ENCODE peak calls at places on chromosome 18, in four cellular contexts. K, H, S and G are unnamed samples. For H3K4me1, the result is how much of the 10 kb centered on the place peaks cover.

GRCh38 chr18:55458456-55459238 is 129.3 kb downstream of the TCF4 start:
- DNase-seq in K (no peak), H (no peak), S (no peak), G (no peak)

GRCh38 chr18:65983750-65984149 is 232.9 kb downstream of the CDH7 start:
- DNase-seq in K (no peak), H (no peak), S (no peak), G (peak)

GRCh38 chr18:43303376-43303775 is 26.1 kb upstream of the SYT4 start:
- DNase-seq in K (no peak), H (no peak), S (no peak), G (no peak)

GRCh38 chr18:24009246-24009645 is 5.3 kb upstream of the TTC39C start:
- DNase-seq in K (no peak), H (no peak), S (no peak), G (no peak)

GRCh38 chr18:61842146-61842545 is 50.7 kb downstream of the RNF152 start:
- DNase-seq in K (no peak), H (no peak), S (no peak), G (peak)

GRCh38 chr18:8260319-8260718 is 348.9 kb upstream of the RAB12 start:
- DNase-seq in K (no peak), H (no peak), S (no peak), G (no peak)

GRCh38 chr18:6741290-6741689 is 11.8 kb downstream of the ARHGAP28 start:
- DNase-seq in K (peak), H (peak), S (no peak), G (no peak)

GRCh38 chr18:7459851-7460774 is 107.0 kb upstream of the PTPRM start:
- DNase-seq in K (no peak), H (no peak), S (no peak), G (no peak)

GRCh38 chr18:53790817-53791216 is 433.7 kb downstream of the MBD2 start:
- DNase-seq in K (no peak), H (no peak), S (no peak), G (no peak)

GRCh38 chr18:44786697-44787096 is 106.0 kb downstream of the SETBP1 start:
- DNase-seq in K (no peak), H (no peak), S (no peak), G (peak)
- H3K4me1 ChIP-seq in K (under half), H (under half), S (under half), G (under half)

GRCh38 chr18:28164772-28165483 is 12.0 kb downstream of the CDH2 start:
- DNase-seq in K (no peak), H (no peak), S (no peak), G (no peak)
- H3K4me1 ChIP-seq in K (under half), H (under half), S (under half), G (under half)

GRCh38 chr18:3604260-3604625 is 154.3 kb downstream of the TGIF1 start:
- DNase-seq in K (no peak), H (no peak), S (no peak), G (no peak)
- H3K4me1 ChIP-seq in K (half or more), H (under half), S (under half), G (under half)

GRCh38 chr18:9746958-9747357 is 38.9 kb downstream of the RAB31 start:
- DNase-seq in K (no peak), H (no peak), S (no peak), G (no peak)
- H3K4me1 ChIP-seq in K (under half), H (under half), S (under half), G (under half)

GRCh38 chr18:48922801-48923730 is 27.7 kb downstream of the SMAD7 start:
- DNase-seq in K (no peak), H (peak), S (peak), G (no peak)

GRCh38 chr18:48922203-48922800 is 28.5 kb downstream of the SMAD7 start:
- DNase-seq in K (no peak), H (no peak), S (no peak), G (no peak)

GRCh38 chr18:48921305-48922202 is 29.2 kb downstream of the SMAD7 start:
- DNase-seq in K (no peak), H (no peak), S (no peak), G (no peak)

GRCh38 chr18:48924621-48925601 is 25.9 kb downstream of the SMAD7 start:
- DNase-seq in K (no peak), H (no peak), S (no peak), G (no peak)

DNA sequence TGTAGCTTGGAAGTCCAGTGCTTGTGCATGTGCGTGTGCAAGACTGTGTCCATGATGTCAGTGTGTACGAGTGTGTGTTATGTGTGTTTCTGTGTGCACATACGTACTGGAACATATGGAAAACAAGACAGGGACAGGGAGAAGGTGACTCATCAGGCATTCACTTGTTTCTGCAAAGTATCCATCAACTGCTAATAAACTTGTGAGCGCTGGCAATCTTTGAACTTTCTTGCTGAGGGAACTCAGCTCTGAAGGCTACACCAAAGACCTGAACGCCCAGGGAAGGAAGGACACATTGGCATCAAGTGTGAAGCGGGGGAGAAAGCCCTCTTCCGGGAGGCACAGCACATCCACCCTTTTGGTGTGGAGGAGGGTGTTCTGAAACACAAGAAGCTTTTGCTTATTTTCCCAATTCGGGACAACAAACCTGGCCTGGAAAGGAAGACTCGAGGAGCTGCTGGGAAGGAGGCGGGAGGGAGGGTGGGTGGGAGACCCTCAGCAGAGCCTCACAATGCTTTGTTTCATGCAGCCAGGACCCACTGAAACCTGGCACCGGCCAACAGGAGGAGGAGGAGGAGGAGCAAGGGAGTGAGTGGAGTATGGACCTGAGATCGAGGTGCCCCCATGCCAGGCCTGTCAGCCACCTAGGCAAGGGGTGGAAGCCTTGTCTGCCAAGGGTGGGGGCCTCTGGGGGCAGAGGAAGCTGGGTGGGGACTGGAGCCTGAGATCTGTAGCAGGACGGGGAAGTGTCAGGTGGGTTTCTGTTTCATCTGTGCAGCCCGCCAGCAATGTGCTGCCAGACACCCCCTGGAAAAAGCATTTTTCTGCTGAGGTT is 26.8 kb downstream of the SMAD7 start:
- DNase-seq in K (no peak), H (no peak), S (no peak), G (no peak)
- H3K4me1 ChIP-seq in K (half or more), H (half or more), S (half or more), G (half or more)

GRCh38 chr18:79396431-79397287 is 929 bp downstream of the NFATC1 start:
- DNase-seq in K (peak), H (peak), S (no peak), G (no peak)

GRCh38 chr18:79395308-79395640 is 456 bp upstream of the NFATC1 start:
- DNase-seq in K (no peak), H (no peak), S (no peak), G (no peak)

GRCh38 chr18:79397830-79398761 is 2.4 kb downstream of the NFATC1 start:
- DNase-seq in K (no peak), H (no peak), S (no peak), G (no peak)

GRCh38 chr18:79395761-79396404 is at the start of gene NFATC1:
- DNase-seq in K (peak), H (peak), S (peak), G (no peak)

GRCh38 chr18:79397288-79397829 is 1.6 kb downstream of the NFATC1 start:
- DNase-seq in K (no peak), H (no peak), S (no peak), G (no peak)
- H3K4me1 ChIP-seq in K (under half), H (under half), S (half or more), G (under half)

GRCh38 chr18:44723366-44723765 is 42.7 kb downstream of the SETBP1 start:
- DNase-seq in K (no peak), H (no peak), S (no peak), G (no peak)
- H3K4me1 ChIP-seq in K (under half), H (under half), S (under half), G (half or more)

DNA sequence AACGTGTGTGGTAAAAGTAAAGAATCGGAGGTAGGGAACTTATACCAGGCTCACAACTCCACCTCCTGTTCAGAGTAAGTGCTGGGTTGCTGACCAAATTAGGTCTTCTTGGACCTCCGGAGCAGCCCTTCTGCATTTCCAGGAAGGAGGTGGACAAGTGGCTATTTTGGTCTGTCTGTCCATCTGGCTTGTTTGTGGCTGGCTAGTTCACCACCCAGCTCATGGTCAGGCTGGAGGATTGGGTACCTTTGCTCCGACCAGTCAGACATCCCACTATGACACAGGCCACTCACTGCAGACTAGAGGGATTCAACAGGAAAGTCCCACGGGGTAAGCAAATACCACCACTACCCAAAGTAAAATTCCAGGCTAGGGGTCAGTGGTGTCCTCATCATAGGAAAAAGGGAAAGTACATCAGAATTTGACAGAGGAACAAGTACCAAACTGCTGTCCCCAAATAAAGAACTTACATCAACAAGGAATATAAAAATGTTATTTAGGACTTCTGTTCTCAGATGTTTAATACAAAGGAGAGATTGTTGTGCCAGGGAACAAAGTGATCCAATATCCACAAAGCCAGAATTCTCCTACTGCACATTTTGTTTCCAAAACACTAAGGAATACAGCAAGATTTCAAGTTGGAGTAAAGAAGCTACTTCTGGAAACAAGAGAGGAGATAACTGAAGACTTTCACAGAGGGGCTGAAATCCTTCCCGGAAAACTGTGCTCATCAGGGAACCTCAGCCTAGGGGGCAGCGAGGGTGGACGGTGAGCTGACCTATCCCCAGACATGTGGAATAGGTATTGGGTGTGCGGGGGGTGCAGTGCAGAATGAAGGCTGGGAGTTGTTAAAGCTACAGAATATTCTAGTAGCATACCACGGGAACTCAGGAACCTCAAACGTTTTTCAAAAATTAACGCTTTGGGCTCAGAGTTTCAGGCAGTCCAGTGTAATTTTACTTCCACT is 56.9 kb downstream of the BCL2 start:
- DNase-seq in K (no peak), H (peak), S (no peak), G (no peak)
- H3K4me1 ChIP-seq in K (under half), H (half or more), S (under half), G (under half)